ENCODE peak calls at places on chromosomes 3 and 15, in eight cellular contexts. X, Q, F, I, W, Z, E and P are unnamed samples.

GRCh38 chr3:152379415-152380042 is 110.8 kb downstream of the MBNL1 start:
- DNase-seq in X (no peak), Q (no peak), F (no peak), I (no peak), W (no peak), Z (peak), E (no peak), P (no peak)

GRCh38 chr3:53705774-53706173 is 140.4 kb downstream of the CHDH start:
- DNase-seq in X (no peak), Q (no peak), F (no peak), I (no peak), W (no peak), Z (no peak), E (no peak), P (no peak)

GRCh38 chr3:194103475-194103874 is 32.5 kb upstream of the HES1 start:
- DNase-seq in X (no peak), Q (peak), F (no peak), I (no peak), W (no peak), Z (no peak), E (no peak), P (peak)

GRCh38 chr3:148600902-148601765 is 96.6 kb upstream of the AGTR1 start:
- DNase-seq in X (no peak), Q (no peak), F (peak), I (no peak), W (no peak), Z (peak), E (no peak), P (no peak)

GRCh38 chr3:79516795-79517194 is 251.0 kb downstream of the ROBO1 start:
- DNase-seq in X (peak), Q (no peak), F (no peak), I (no peak), W (no peak), Z (no peak), E (no peak), P (no peak)

GRCh38 chr3:190504354-190505125 is 9.3 kb upstream of the IL1RAP start:
- DNase-seq in X (peak), Q (no peak), F (no peak), I (peak), W (no peak), Z (peak), E (peak), P (no peak)

GRCh38 chr3:117628896-117629295 is 919.3 kb downstream of the TUSC7 start:
- DNase-seq in X (peak), Q (no peak), F (no peak), I (no peak), W (no peak), Z (peak), E (peak), P (no peak)

GRCh38 chr3:30924763-30925162 is 30.3 kb upstream of the GADL1 start:
- DNase-seq in X (no peak), Q (no peak), F (no peak), I (no peak), W (no peak), Z (peak), E (peak), P (no peak)

GRCh38 chr3:183591881-183592521 is 36.5 kb upstream of the KLHL6 start:
- DNase-seq in X (no peak), Q (no peak), F (no peak), I (no peak), W (no peak), Z (no peak), E (peak), P (peak)

GRCh38 chr15:60591491-60592385 is 112.8 kb upstream of the ICE2 start:
- DNase-seq in X (no peak), Q (peak), F (peak), I (peak), W (peak), Z (no peak), E (peak), P (peak)

GRCh38 chr3:169658311-169658931 is 5.1 kb downstream of the MECOM start:
- DNase-seq in X (no peak), Q (peak), F (no peak), I (peak), W (peak), Z (no peak), E (peak), P (no peak)

GRCh38 chr3:170499562-170500156 is 81.0 kb downstream of the CLDN11 start:
- DNase-seq in X (no peak), Q (no peak), F (peak), I (peak), W (peak), Z (peak), E (peak), P (peak)

DNA sequence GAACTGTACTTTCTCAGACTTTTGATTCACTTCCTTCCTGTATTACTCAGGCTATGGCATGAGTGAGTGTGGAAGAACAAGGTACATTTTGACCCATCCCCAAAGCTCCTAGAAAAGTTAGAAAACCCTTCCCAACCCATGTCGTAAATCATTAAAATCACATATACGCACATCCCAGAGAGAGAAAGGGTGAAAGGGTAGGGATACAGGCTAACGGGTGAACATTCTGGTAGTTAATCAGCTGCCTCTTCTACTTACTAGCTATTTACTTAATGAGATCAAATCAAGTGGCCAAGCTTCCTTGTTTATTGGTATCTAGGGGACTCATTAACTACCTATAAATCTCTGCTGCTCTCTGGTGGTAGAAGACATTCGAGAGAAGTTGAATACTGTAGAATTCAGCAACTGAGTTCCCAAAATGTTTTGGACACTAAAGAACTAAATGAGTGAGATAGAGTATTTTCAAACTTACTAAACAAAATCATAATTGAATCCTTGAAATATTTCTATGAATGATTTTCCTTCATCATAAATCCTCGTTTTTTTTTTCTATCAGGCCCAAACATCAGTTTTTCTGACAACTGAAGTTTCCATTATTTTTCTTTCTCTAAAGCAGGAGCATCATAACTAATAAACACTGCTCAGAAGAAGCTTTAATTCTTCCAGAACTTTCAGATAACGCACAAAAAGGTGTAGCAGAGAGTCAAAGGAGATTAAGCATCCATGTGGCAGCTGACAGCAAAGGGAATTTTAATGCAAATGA is 124.2 kb downstream of the IMPG2 start:
- DNase-seq in X (peak), Q (no peak), F (no peak), I (peak), W (no peak), Z (peak), E (peak), P (peak)
- TF ChIP-seq CTCF in X (peak), Q (no peak), F (peak), I (peak), W (no peak), Z (peak), E (peak), P (no peak)

GRCh38 chr3:106342386-106342785 is 473.6 kb upstream of the CBLB start:
- DNase-seq in X (no peak), Q (no peak), F (no peak), I (no peak), W (no peak), Z (no peak), E (no peak), P (no peak)

GRCh38 chr3:106343841-106344240 is 475.0 kb upstream of the CBLB start:
- DNase-seq in X (no peak), Q (no peak), F (no peak), I (no peak), W (no peak), Z (no peak), E (no peak), P (no peak)

GRCh38 chr3:106348142-106348690 is 479.4 kb upstream of the CBLB start:
- DNase-seq in X (no peak), Q (no peak), F (no peak), I (no peak), W (no peak), Z (no peak), E (no peak), P (no peak)

GRCh38 chr3:106349191-106349881 is 480.5 kb upstream of the CBLB start:
- DNase-seq in X (no peak), Q (no peak), F (no peak), I (no peak), W (no peak), Z (no peak), E (no peak), P (no peak)

GRCh38 chr3:106345353-106346027 is 476.7 kb upstream of the CBLB start:
- DNase-seq in X (peak), Q (no peak), F (no peak), I (no peak), W (no peak), Z (peak), E (peak), P (no peak)
- TF ChIP-seq CTCF in X (no peak), Q (no peak), F (no peak), I (no peak), W (no peak), Z (no peak), E (no peak), P (no peak)

GRCh38 chr3:42600111-42600957 is at the start of gene NKTR:
- DNase-seq in X (peak), Q (peak), F (peak), I (peak), W (peak), Z (peak), E (peak), P (peak)

GRCh38 chr3:42600958-42601675 is 631 bp downstream of the NKTR start:
- DNase-seq in X (no peak), Q (no peak), F (peak), I (peak), W (peak), Z (peak), E (peak), P (no peak)

GRCh38 chr3:42605550-42606173 is 5.2 kb downstream of the NKTR start:
- DNase-seq in X (no peak), Q (no peak), F (no peak), I (peak), W (no peak), Z (peak), E (no peak), P (no peak)

GRCh38 chr3:42602961-42603360 is 2.5 kb downstream of the NKTR start:
- DNase-seq in X (no peak), Q (no peak), F (no peak), I (no peak), W (no peak), Z (no peak), E (no peak), P (no peak)

DNA sequence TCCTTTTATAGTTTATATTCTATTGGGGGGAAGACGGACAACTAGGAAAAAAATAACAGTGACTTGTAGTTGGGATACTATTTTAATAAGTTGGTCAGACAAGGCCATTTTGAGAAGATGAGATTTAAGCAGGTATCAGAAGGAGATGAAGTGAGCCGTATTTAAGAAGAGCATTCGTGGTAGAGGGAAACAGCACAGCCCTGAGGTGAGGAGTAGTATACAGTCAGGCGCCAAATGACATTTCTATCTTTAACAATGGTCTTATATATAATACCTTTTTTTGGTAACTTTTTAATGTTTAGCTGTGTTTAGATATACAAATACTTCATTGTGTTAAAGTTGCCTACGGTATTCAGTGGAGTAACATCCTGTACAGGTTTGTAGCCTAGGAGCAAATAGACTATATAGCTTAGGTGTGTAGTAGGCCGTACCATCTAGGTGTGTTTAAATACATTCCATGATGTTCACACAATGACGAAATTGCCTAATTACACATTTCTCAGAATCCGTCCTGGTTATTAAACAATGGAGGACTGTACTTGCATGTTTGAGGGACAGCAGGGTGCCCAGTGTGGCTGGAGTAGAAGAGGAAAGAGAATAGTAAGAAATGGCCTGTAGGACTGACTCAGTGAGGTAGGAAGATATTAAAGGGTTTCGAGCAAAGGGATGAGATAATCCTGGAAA is 1.6 kb downstream of the NKTR start:
- DNase-seq in X (no peak), Q (no peak), F (no peak), I (peak), W (no peak), Z (peak), E (peak), P (no peak)
- TF ChIP-seq CTCF in X (peak), Q (no peak), F (peak), I (no peak), W (no peak), Z (peak), E (no peak), P (peak)

GRCh38 chr3:196739671-196740475 is at the start of gene PAK2:
- DNase-seq in X (peak), Q (peak), F (peak), I (peak), W (peak), Z (peak), E (peak), P (peak)
- TF ChIP-seq CTCF in X (peak), Q (no peak), F (no peak), I (peak), W (no peak), Z (no peak), E (no peak), P (no peak)

DNA sequence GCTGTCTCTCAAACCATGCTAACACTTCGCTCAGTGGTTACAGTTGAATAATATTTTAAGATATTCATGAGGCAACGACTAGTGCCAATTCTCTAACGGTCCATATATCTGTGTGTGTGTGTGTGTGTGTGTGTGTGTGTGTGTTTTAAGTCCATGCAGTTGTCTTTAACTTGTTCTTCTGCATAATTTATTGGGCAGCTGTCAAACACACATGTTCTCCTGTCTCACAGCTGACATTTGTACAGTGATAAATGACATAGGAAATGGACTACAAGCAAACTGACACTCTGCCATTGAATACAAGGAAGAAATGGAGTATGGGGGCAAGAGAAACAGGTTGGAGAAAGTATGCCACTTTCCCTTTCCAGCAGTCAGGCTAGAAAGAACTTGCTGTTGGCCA is 172.0 kb downstream of the PDZRN3 start:
- DNase-seq in X (no peak), Q (no peak), F (no peak), I (no peak), W (no peak), Z (no peak), E (no peak), P (no peak)
- TF ChIP-seq CTCF in X (no peak), Q (no peak), F (no peak), I (no peak), W (no peak), Z (no peak), E (no peak), P (no peak)

DNA sequence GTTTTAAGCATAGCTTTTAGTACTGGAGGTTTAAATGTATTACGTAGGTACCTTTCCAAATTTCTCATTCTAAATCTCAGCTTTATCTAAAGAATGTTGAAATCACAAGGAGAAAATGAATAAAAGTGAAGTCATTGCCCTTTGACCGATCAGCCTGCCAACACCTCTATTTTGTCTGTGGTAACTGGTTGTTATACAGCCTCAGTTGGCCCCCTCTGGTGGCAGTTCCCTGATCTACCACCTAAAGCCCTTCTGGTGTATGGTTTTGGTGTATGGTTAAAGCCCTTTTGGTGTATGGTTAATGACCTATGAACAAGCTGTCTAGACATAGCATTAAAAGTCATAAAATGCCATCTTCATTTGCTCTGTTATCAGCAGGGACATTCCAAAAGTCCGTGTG is 378.2 kb upstream of the AZI2 start:
- DNase-seq in X (no peak), Q (no peak), F (peak), I (peak), W (peak), Z (peak), E (peak), P (peak)
- TF ChIP-seq CTCF in X (peak), Q (no peak), F (peak), I (peak), W (peak), Z (peak), E (peak), P (peak)

DNA sequence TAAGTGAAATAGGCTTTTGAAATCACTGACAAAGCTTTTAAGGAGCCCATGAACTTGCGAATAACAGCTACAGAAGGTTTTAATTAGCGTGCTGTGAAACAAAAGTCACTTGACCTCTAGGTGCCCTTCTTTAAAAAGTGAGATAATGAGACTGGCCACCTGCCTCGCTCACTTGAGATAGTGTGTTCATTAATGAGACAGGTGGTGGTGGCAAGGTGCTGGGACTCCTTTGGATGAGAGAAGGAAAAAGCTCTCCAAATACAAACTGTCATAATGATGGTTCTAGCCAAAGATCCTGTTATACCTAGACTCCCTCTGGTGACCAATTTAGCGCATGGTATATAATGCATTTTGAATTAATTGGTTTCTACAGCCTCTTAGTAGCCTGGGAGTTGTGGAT is 22.7 kb upstream of the IREB2 start:
- DNase-seq in X (no peak), Q (no peak), F (no peak), I (peak), W (no peak), Z (peak), E (peak), P (no peak)
- TF ChIP-seq CTCF in X (peak), Q (no peak), F (peak), I (peak), W (no peak), Z (peak), E (peak), P (no peak)

DNA sequence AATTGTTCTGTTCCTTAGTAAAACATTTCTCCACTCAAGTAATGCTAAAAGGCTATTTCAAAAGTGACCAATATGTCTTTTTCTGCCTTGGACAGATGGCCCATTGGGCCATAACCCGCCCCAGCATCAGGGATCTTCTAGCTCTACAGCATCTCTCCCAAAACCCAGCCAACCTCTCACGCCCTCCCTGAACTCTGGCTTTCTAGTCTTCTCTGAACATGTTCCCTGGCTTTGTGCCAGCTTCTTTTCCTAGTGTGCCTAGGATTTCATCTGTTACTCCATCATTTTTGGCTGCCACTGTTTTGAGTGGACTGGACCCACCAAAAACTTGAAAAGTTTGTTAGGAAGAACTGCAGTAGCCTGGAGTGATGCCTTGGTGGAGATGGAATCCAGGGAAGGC is 30.7 kb downstream of the TRPM1 start:
- DNase-seq in X (no peak), Q (no peak), F (no peak), I (no peak), W (no peak), Z (no peak), E (no peak), P (no peak)
- TF ChIP-seq CTCF in X (no peak), Q (no peak), F (no peak), I (no peak), W (no peak), Z (no peak), E (no peak), P (no peak)

GRCh38 chr3:94522488-94522887 is 459.6 kb downstream of the NSUN3 start:
- DNase-seq in X (no peak), Q (no peak), F (no peak), I (peak), W (no peak), Z (peak), E (no peak), P (no peak)
- TF ChIP-seq CTCF in X (peak), Q (no peak), F (no peak), I (peak), W (peak), Z (peak), E (no peak), P (no peak)